ENCODE peak calls at places on chromosomes 13 and 19, in five cellular contexts. H is NCI-H2081, C is mesenteric fat pad, U is ureter, S is RPMI7951. A is an unnamed sample.

GRCh38 chr13:76361868-76362267 is 524.3 kb downstream of the KCTD12 start:
- DNase-seq in H (no peak), C (no peak), U (no peak), S (no peak), A (no peak)

GRCh38 chr19:8826371-8826770 is 5.7 kb downstream of the ZNF558 start:
- DNase-seq in H (no peak), C (no peak), U (no peak), S (no peak), A (no peak)

GRCh38 chr19:4524808-4525562 is 6.7 kb upstream of the PLIN4 start:
- DNase-seq in H (peak; percentile 35), C (no peak), U (no peak), S (peak; percentile 42), A (peak; percentile 49)

GRCh38 chr13:44040754-44041100 is 161.0 kb downstream of the LACC1 start:
- DNase-seq in H (no peak), C (no peak), U (no peak), S (no peak), A (no peak)

GRCh38 chr19:13817615-13818371 is 22.6 kb downstream of the ZSWIM4 start:
- DNase-seq in H (peak; percentile 89), C (no peak), U (no peak), S (no peak), A (no peak)

GRCh38 chr13:113962386-113962785 is 11.5 kb downstream of the C13orf46 start:
- DNase-seq in H (no peak), C (no peak), U (no peak), S (no peak), A (no peak)

GRCh38 chr13:106612688-106613087 is 44.8 kb upstream of the ARGLU1 start:
- DNase-seq in H (no peak), C (no peak), U (peak; percentile 70), S (peak; percentile 17), A (peak; percentile 59)

GRCh38 chr19:1026189-1027019 is at the start of gene CNN2:
- DNase-seq in H (no peak), C (no peak), U (peak; percentile 86), S (peak; percentile 85), A (peak; percentile 82)

GRCh38 chr19:46728693-46729339 is 11.9 kb upstream of the PRKD2 start:
- DNase-seq in H (peak; percentile 21), C (no peak), U (no peak), S (peak; percentile 31), A (peak; percentile 84)

GRCh38 chr19:1000095-1000494 is at the start of gene GRIN3B:
- DNase-seq in H (no peak), C (no peak), U (no peak), S (peak; percentile 42), A (peak; percentile 51)

GRCh38 chr13:40315416-40316064 is 350.9 kb downstream of the FOXO1 start:
- DNase-seq in H (no peak), C (no peak), U (peak; percentile 49), S (no peak), A (peak; percentile 39)